ENCODE peak calls at places on chromosomes 3 and 15, in eight cellular contexts. One of them, this sample, is unnamed.

GRCh38 chr3:170295586-170295985 is 61.9 kb upstream of the SKIL start:
- DNase-seq in pancreas: no peak
- DNase-seq in AG10803: no peak
- DNase-seq in IMR-90: no peak
- DNase-seq in upper lobe of right lung: no peak
- DNase-seq in coronary artery: no peak
- DNase-seq in foreskin fibroblast: no peak
- DNase-seq in left lung: no peak
- DNase-seq in this sample: no peak

GRCh38 chr3:10822708-10823515 is 6.9 kb downstream of the SLC6A11 start:
- DNase-seq in IMR-90: no peak
- DNase-seq in coronary artery: no peak
- DNase-seq in AG10803: no peak
- DNase-seq in left lung: no peak
- DNase-seq in upper lobe of right lung: no peak
- DNase-seq in pancreas: no peak
- DNase-seq in foreskin fibroblast: no peak
- DNase-seq in this sample: no peak

GRCh38 chr3:139281512-139282196 is 62.2 kb upstream of the MRPS22 start:
- DNase-seq in foreskin fibroblast: peak
- DNase-seq in AG10803: peak
- DNase-seq in pancreas: no peak
- DNase-seq in left lung: no peak
- DNase-seq in IMR-90: no peak
- DNase-seq in upper lobe of right lung: peak
- DNase-seq in coronary artery: no peak
- DNase-seq in this sample: no peak

GRCh38 chr15:88987590-88987950 is 74.4 kb upstream of the MFGE8 start:
- DNase-seq in foreskin fibroblast: no peak
- DNase-seq in upper lobe of right lung: no peak
- DNase-seq in AG10803: no peak
- DNase-seq in left lung: no peak
- DNase-seq in coronary artery: no peak
- DNase-seq in pancreas: no peak
- DNase-seq in IMR-90: no peak
- DNase-seq in this sample: no peak

GRCh38 chr3:133093366-133093765 is 55.2 kb downstream of the TMEM108 start:
- DNase-seq in AG10803: no peak
- DNase-seq in left lung: no peak
- DNase-seq in IMR-90: no peak
- DNase-seq in foreskin fibroblast: no peak
- DNase-seq in coronary artery: no peak
- DNase-seq in upper lobe of right lung: no peak
- DNase-seq in pancreas: no peak
- DNase-seq in this sample: no peak

GRCh38 chr15:45162771-45163507 is 24.8 kb downstream of the SHF start:
- DNase-seq in pancreas: peak
- DNase-seq in coronary artery: no peak
- DNase-seq in upper lobe of right lung: peak
- DNase-seq in AG10803: peak
- DNase-seq in foreskin fibroblast: peak
- DNase-seq in left lung: peak
- DNase-seq in IMR-90: peak
- DNase-seq in this sample: peak

GRCh38 chr3:178434206-178434805 is 101.9 kb upstream of the KCNMB2 start:
- DNase-seq in IMR-90: no peak
- DNase-seq in upper lobe of right lung: no peak
- DNase-seq in foreskin fibroblast: peak
- DNase-seq in AG10803: no peak
- DNase-seq in left lung: no peak
- DNase-seq in coronary artery: no peak
- DNase-seq in pancreas: no peak
- DNase-seq in this sample: no peak

GRCh38 chr3:65439641-65440040 is 599.1 kb downstream of the MAGI1 start:
- DNase-seq in pancreas: peak
- DNase-seq in AG10803: peak
- DNase-seq in left lung: no peak
- DNase-seq in IMR-90: peak
- DNase-seq in foreskin fibroblast: peak
- DNase-seq in coronary artery: no peak
- DNase-seq in upper lobe of right lung: no peak
- DNase-seq in this sample: no peak

GRCh38 chr15:79329186-79329611 is 18.3 kb downstream of the TMED3 start:
- DNase-seq in pancreas: no peak
- DNase-seq in IMR-90: peak
- DNase-seq in foreskin fibroblast: peak
- DNase-seq in left lung: no peak
- DNase-seq in upper lobe of right lung: no peak
- DNase-seq in AG10803: peak
- DNase-seq in coronary artery: no peak
- DNase-seq in this sample: no peak

GRCh38 chr15:92958105-92958504 is 58.0 kb downstream of the CHD2 start:
- DNase-seq in upper lobe of right lung: no peak
- DNase-seq in left lung: no peak
- DNase-seq in coronary artery: no peak
- DNase-seq in AG10803: peak
- DNase-seq in IMR-90: peak
- DNase-seq in foreskin fibroblast: no peak
- DNase-seq in pancreas: no peak
- DNase-seq in this sample: no peak

GRCh38 chr3:46480481-46481195 is 15.9 kb upstream of the LTF start:
- DNase-seq in AG10803: no peak
- DNase-seq in coronary artery: peak
- DNase-seq in left lung: no peak
- DNase-seq in pancreas: no peak
- DNase-seq in upper lobe of right lung: no peak
- DNase-seq in IMR-90: no peak
- DNase-seq in foreskin fibroblast: no peak
- DNase-seq in this sample: no peak

GRCh38 chr15:38308242-38308641 is 55.6 kb downstream of the SPRED1 start:
- DNase-seq in AG10803: no peak
- DNase-seq in foreskin fibroblast: no peak
- DNase-seq in IMR-90: no peak
- DNase-seq in left lung: no peak
- DNase-seq in upper lobe of right lung: no peak
- DNase-seq in pancreas: no peak
- DNase-seq in coronary artery: no peak
- DNase-seq in this sample: no peak

GRCh38 chr3:194323785-194324735 is 27.1 kb downstream of the CPN2 start:
- DNase-seq in left lung: peak
- DNase-seq in AG10803: peak
- DNase-seq in upper lobe of right lung: no peak
- DNase-seq in foreskin fibroblast: peak
- DNase-seq in IMR-90: peak
- DNase-seq in pancreas: no peak
- DNase-seq in coronary artery: no peak
- DNase-seq in this sample: no peak

GRCh38 chr3:7621645-7622044 is 760.7 kb downstream of the GRM7 start:
- DNase-seq in upper lobe of right lung: no peak
- DNase-seq in left lung: no peak
- DNase-seq in pancreas: no peak
- DNase-seq in foreskin fibroblast: no peak
- DNase-seq in AG10803: no peak
- DNase-seq in IMR-90: no peak
- DNase-seq in coronary artery: no peak
- DNase-seq in this sample: no peak

DNA sequence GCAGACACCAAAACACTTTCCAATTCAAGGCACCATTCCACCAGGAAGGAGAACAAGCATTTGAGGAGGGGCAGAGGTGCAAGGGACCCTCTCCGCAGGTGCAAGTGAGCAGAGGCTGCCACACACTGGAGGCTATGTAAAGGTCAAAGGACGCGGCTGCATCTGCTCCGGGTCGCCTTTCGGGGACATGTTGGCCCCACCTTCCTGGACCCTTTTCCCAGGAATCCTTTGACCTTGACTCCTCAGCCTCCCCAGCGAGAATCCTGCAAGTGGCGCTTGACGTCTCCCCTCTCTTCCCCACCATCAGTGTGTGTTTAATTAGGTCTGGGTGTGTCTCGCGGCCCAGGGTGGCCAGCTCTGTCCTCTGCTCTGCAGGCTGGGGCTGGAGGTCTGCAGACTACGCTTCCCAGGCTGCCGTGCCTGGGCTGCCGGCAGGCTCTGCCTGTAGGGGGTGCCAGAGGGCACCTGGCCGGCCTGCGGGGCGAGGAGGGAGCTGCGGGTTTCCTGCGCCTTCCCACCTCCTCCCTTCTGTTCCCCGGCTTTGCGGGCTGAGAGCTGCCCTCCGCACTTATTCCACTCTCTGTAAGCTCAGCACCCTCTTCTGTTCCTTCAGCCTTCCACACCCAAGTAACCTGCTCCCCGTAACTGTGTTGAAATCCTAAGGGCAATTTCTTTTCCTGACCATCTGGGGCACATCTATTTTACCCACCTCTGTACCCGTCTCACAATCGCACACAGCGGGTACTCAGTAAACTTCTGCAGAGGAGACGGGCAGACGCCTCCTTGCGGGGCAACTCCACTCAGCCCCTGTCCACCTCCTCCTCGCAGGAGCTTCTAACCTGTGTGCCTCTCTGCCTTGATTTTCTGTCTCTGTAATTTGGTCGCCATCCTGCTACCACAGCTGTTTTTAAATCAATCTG is 129.8 kb downstream of the NSMCE3 start:
- DNase-seq in coronary artery: peak
- DNase-seq in upper lobe of right lung: peak
- DNase-seq in foreskin fibroblast: peak
- DNase-seq in left lung: peak
- DNase-seq in IMR-90: peak
- DNase-seq in pancreas: peak
- DNase-seq in AG10803: peak
- DNase-seq in this sample: no peak
- H3K4me3 ChIP-seq in coronary artery: peak
- H3K4me3 ChIP-seq in upper lobe of right lung: no peak
- H3K4me3 ChIP-seq in foreskin fibroblast: no peak
- H3K4me3 ChIP-seq in left lung: no peak
- H3K4me3 ChIP-seq in IMR-90: no peak
- H3K4me3 ChIP-seq in pancreas: peak
- H3K4me3 ChIP-seq in AG10803: no peak
- H3K4me3 ChIP-seq in this sample: peak

GRCh38 chr3:34365766-34366165 is 567.3 kb downstream of the PDCD6IP start:
- DNase-seq in IMR-90: no peak
- DNase-seq in coronary artery: no peak
- DNase-seq in pancreas: no peak
- DNase-seq in AG10803: no peak
- DNase-seq in foreskin fibroblast: no peak
- DNase-seq in left lung: no peak
- DNase-seq in upper lobe of right lung: no peak
- DNase-seq in this sample: no peak
- TF ChIP-seq CTCF in IMR-90: no peak
- TF ChIP-seq CTCF in coronary artery: no peak
- TF ChIP-seq CTCF in pancreas: no peak
- TF ChIP-seq CTCF in AG10803: no peak
- TF ChIP-seq CTCF in foreskin fibroblast: no peak
- TF ChIP-seq CTCF in left lung: no peak
- TF ChIP-seq CTCF in upper lobe of right lung: no peak
- TF ChIP-seq CTCF in this sample: no peak

GRCh38 chr3:3172627-3173026 is 6.9 kb downstream of the CRBN start:
- DNase-seq in coronary artery: no peak
- DNase-seq in upper lobe of right lung: no peak
- DNase-seq in left lung: no peak
- DNase-seq in IMR-90: no peak
- DNase-seq in AG10803: no peak
- DNase-seq in pancreas: no peak
- DNase-seq in foreskin fibroblast: no peak
- DNase-seq in this sample: no peak

GRCh38 chr3:3180421-3180820 is 930 bp upstream of the CRBN start:
- DNase-seq in upper lobe of right lung: no peak
- DNase-seq in AG10803: no peak
- DNase-seq in left lung: no peak
- DNase-seq in IMR-90: peak
- DNase-seq in pancreas: no peak
- DNase-seq in foreskin fibroblast: no peak
- DNase-seq in coronary artery: no peak
- DNase-seq in this sample: no peak

GRCh38 chr3:3179407-3180094 is at the start of gene CRBN:
- DNase-seq in AG10803: peak
- DNase-seq in left lung: peak
- DNase-seq in upper lobe of right lung: peak
- DNase-seq in foreskin fibroblast: peak
- DNase-seq in coronary artery: peak
- DNase-seq in IMR-90: peak
- DNase-seq in pancreas: peak
- DNase-seq in this sample: no peak

GRCh38 chr3:3178498-3179328 is 778 bp downstream of the CRBN start:
- DNase-seq in left lung: no peak
- DNase-seq in IMR-90: no peak
- DNase-seq in AG10803: no peak
- DNase-seq in coronary artery: no peak
- DNase-seq in pancreas: no peak
- DNase-seq in foreskin fibroblast: no peak
- DNase-seq in upper lobe of right lung: no peak
- DNase-seq in this sample: no peak

DNA sequence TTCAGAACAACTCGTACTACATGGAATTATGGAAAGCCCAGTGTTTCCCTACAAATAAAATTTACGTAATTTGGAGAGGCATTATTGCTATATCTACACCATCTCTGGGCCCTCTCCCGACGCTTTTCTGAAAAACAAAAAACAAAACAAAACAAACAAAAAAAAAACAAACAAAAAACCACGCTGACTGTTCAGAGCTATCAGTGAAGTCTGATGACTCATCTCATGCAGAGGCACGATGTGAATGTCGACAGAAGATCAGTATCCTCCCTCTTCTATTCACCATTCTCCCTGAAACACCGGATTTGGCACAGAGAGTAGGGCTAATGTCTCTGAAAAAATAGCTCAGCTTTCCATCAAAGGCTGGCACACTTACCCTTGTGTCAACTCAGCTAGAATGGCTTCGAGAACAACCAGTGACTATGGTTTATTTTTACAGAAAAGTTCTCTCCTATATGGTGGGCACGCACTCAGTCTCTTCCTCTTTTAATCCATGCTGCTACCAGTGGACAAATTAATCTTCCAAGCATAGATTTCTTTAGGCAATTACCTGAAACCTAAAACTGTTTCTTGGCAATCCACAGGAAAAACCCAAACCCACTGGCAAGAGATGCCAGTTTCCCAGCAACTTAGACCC is 1.5 kb downstream of the CRBN start:
- DNase-seq in left lung: no peak
- DNase-seq in IMR-90: peak
- DNase-seq in pancreas: no peak
- DNase-seq in AG10803: no peak
- DNase-seq in upper lobe of right lung: no peak
- DNase-seq in coronary artery: no peak
- DNase-seq in foreskin fibroblast: peak
- DNase-seq in this sample: no peak
- H3K4me3 ChIP-seq in left lung: no peak
- H3K4me3 ChIP-seq in IMR-90: no peak
- H3K4me3 ChIP-seq in pancreas: peak
- H3K4me3 ChIP-seq in AG10803: peak
- H3K4me3 ChIP-seq in upper lobe of right lung: peak
- H3K4me3 ChIP-seq in coronary artery: peak
- H3K4me3 ChIP-seq in foreskin fibroblast: peak
- H3K4me3 ChIP-seq in this sample: peak

DNA sequence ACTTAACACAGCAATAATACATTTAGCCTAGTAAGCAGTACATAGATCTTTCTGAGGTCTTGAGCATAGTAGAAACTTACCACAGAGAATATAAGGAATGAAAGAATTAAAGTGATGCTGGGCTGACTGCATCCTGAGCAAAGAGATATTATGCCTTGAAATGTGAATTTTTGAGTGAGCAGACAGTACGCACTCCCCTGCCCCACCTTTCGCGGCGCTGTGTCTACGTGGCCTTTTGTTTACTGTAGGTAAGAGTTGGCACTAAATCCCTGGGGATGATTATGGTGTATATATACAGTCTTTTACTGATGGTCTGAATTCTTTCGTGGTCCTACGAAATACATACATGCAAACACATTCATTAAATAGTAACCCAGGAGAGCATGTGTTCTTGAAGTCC is 217.5 kb upstream of the TOPAZ1 start:
- DNase-seq in IMR-90: no peak
- DNase-seq in upper lobe of right lung: no peak
- DNase-seq in foreskin fibroblast: no peak
- DNase-seq in AG10803: no peak
- DNase-seq in left lung: no peak
- DNase-seq in pancreas: no peak
- DNase-seq in coronary artery: no peak
- DNase-seq in this sample: no peak
- TF ChIP-seq CTCF in IMR-90: no peak
- TF ChIP-seq CTCF in upper lobe of right lung: no peak
- TF ChIP-seq CTCF in foreskin fibroblast: no peak
- TF ChIP-seq CTCF in AG10803: no peak
- TF ChIP-seq CTCF in left lung: no peak
- TF ChIP-seq CTCF in pancreas: no peak
- TF ChIP-seq CTCF in coronary artery: no peak
- TF ChIP-seq CTCF in this sample: no peak

This sample was measured in AG04449.